ENCODE peak calls at places on chromosomes 4 and X, in ten cellular contexts. D, Z, U, J, B, I, A, H, L and G are unnamed samples.

GRCh38 chrX:40095588-40096394 is 2.0 kb downstream of the BCOR start:
- DNase-seq in D (no peak), Z (peak; percentile 46), U (no peak), J (peak; percentile 71), B (peak; percentile 62), I (peak; percentile 56), A (no peak), H (peak; percentile 23), L (no peak), G (no peak)

GRCh38 chr4:74874785-74875367 is 58.0 kb upstream of the PARM1 start:
- DNase-seq in D (peak; percentile 46), Z (peak; percentile 91), U (peak; percentile 37), J (peak; percentile 51), B (no peak), I (no peak), A (peak; percentile 64), H (no peak), L (peak; percentile 33), G (no peak)

GRCh38 chr4:127781303-127782024 is 658 bp upstream of the HSPA4L start:
- DNase-seq in D (peak; percentile 50), Z (peak; percentile 72), U (no peak), J (no peak), B (peak; percentile 46), I (no peak), A (peak; percentile 28), H (peak; percentile 60), L (peak; percentile 8), G (peak; percentile 88)

GRCh38 chr4:3239998-3240920 is 8.7 kb upstream of the MSANTD1 start:
- DNase-seq in D (no peak), Z (no peak), U (peak; percentile 70), J (no peak), B (no peak), I (no peak), A (no peak), H (no peak), L (no peak), G (no peak)

GRCh38 chr4:30696195-30696594 is 24.0 kb upstream of the PCDH7 start:
- DNase-seq in D (no peak), Z (no peak), U (no peak), J (no peak), B (no peak), I (no peak), A (no peak), H (no peak), L (no peak), G (no peak)

GRCh38 chr4:106676173-106676921 is 307.8 kb upstream of the GIMD1 start:
- DNase-seq in D (no peak), Z (no peak), U (no peak), J (no peak), B (no peak), I (no peak), A (peak; percentile 14), H (no peak), L (no peak), G (no peak)

GRCh38 chr4:139950568-139950967 is 203.4 kb downstream of the MAML3 start:
- DNase-seq in D (no peak), Z (no peak), U (no peak), J (no peak), B (peak; percentile 44), I (no peak), A (peak; percentile 90), H (no peak), L (no peak), G (no peak)

GRCh38 chr4:95180531-95181315 is 368.1 kb downstream of the UNC5C start:
- DNase-seq in D (no peak), Z (no peak), U (no peak), J (peak; percentile 43), B (no peak), I (no peak), A (no peak), H (no peak), L (no peak), G (no peak)

DNA sequence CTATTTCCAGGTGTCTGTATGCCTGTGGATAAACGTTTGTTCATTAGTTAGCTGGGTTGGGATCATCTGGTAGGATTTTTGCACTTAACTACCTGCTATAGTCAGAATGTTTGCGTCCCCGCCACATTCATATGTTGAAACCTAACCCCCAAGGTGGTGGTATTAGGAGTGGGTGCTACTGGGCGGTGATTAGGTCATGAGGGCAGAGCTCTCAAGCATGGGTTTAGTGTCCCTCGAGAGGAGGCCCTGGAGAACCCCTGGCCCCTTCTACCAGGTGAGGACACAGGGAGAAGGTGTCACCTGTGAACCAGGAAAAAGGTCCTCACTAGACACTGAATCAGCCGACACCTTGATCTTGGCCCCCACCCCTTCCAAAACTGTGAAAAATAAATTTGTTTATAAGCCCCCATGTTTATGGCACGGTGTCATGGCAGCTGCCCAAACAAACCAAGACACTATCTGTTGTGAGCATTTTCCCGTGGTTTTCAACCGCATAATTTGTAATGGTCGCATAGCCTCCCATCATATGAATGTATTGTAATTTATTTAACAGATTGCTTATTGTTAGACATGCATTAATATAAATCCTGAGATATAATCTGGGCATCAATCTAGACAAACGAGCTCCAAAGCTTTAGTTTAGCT is 92.7 kb upstream of the TRIM2 start:
- DNase-seq in D (no peak), Z (no peak), U (no peak), J (no peak), B (no peak), I (no peak), A (no peak), H (no peak), L (no peak), G (no peak)
- H3K27me3 ChIP-seq in D (peaks cover 46% of the 10 kb centered on the region), Z (no peaks in the 10 kb centered on the region), U (no peaks in the 10 kb centered on the region), J (no peaks in the 10 kb centered on the region), B (no peaks in the 10 kb centered on the region), I (no peaks in the 10 kb centered on the region), A (no peaks in the 10 kb centered on the region), H (peaks cover 13% of the 10 kb centered on the region), L (no peaks in the 10 kb centered on the region), G (no peaks in the 10 kb centered on the region)

GRCh38 chr4:41535911-41536361 is 2.0 kb upstream of the LIMCH1 start:
- DNase-seq in D (no peak), Z (no peak), U (no peak), J (no peak), B (no peak), I (no peak), A (no peak), H (no peak), L (no peak), G (no peak)

GRCh38 chr4:41538887-41539498 is 1.0 kb downstream of the LIMCH1 start:
- DNase-seq in D (no peak), Z (no peak), U (no peak), J (no peak), B (no peak), I (no peak), A (peak; percentile 50), H (peak; percentile 20), L (no peak), G (no peak)

GRCh38 chr4:41537267-41537890 is 578 bp upstream of the LIMCH1 start:
- DNase-seq in D (no peak), Z (no peak), U (no peak), J (no peak), B (no peak), I (no peak), A (no peak), H (no peak), L (no peak), G (no peak)

GRCh38 chr4:41539711-41540110 is 1.8 kb downstream of the LIMCH1 start:
- DNase-seq in D (no peak), Z (no peak), U (no peak), J (no peak), B (no peak), I (no peak), A (no peak), H (no peak), L (no peak), G (no peak)

DNA sequence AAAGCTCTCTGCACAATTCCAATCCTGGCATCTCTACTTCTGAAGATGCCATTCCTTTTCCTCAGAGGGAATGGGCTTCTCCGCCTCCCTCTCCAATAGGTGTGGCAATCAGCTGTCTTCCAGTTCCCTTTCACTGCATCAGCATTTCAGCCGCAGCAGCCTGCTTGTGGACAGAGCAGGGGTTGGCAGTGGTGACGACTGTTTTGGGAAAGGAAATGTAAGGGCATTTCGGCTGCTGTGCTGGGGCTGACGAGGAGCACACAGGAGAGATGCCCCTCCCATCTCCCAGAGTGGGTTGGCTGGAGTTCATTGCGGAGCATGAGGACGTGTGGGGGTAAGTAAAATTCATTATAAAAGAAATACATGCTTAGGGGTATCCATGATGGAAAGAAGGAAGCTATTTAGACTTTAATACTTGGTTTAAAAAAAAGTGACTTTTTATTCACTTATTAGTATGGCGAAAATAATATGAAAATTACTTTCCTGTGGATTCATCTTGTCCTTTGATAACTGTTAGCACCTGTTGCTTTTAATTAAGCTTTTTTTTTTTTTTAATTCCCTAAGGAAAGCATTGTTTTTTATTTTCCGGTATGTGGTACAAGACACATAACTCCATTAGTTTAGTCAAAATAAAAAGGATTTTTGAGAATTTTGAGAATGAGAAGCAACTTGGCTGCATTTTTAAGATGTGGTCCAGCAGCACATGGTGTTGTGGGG is at the start of gene LIMCH1:
- DNase-seq in D (no peak), Z (no peak), U (no peak), J (peak; percentile 77), B (peak; percentile 49), I (no peak), A (peak; percentile 38), H (peak; percentile 73), L (no peak), G (peak; percentile 75)
- H3K4me1 ChIP-seq in D (no peaks in the 10 kb centered on the region), Z (peaks cover 10% of the 10 kb centered on the region), U (peaks cover 14% of the 10 kb centered on the region), J (peaks cover 8% of the 10 kb centered on the region), B (peaks cover 40% of the 10 kb centered on the region), I (no peaks in the 10 kb centered on the region), A (peaks cover 10% of the 10 kb centered on the region), H (peaks cover 100% of the 10 kb centered on the region), L (no peaks in the 10 kb centered on the region), G (peaks cover 39% of the 10 kb centered on the region)

GRCh38 chrX:17759990-17760389 is 22.7 kb downstream of the SCML1 start:
- DNase-seq in D (no peak), Z (no peak), U (no peak), J (no peak), B (no peak), I (no peak), A (no peak), H (no peak), L (no peak), G (no peak)
- H3K9me3 ChIP-seq in D (no peaks in the 10 kb centered on the region), Z (no peaks in the 10 kb centered on the region), U (no peaks in the 10 kb centered on the region), J (no peaks in the 10 kb centered on the region), B (no peaks in the 10 kb centered on the region), I (no peaks in the 10 kb centered on the region), A (no peaks in the 10 kb centered on the region), H (no peaks in the 10 kb centered on the region), L (no peaks in the 10 kb centered on the region), G (no peaks in the 10 kb centered on the region)

GRCh38 chrX:131057706-131058105 is 440 bp upstream of the ARHGAP36 start:
- DNase-seq in D (no peak), Z (no peak), U (no peak), J (peak; percentile 52), B (no peak), I (no peak), A (no peak), H (no peak), L (no peak), G (no peak)

GRCh38 chrX:131058136-131058868 is at the start of gene ARHGAP36:
- DNase-seq in D (peak; percentile 9), Z (peak; percentile 33), U (no peak), J (peak; percentile 57), B (no peak), I (no peak), A (no peak), H (no peak), L (no peak), G (no peak)

DNA sequence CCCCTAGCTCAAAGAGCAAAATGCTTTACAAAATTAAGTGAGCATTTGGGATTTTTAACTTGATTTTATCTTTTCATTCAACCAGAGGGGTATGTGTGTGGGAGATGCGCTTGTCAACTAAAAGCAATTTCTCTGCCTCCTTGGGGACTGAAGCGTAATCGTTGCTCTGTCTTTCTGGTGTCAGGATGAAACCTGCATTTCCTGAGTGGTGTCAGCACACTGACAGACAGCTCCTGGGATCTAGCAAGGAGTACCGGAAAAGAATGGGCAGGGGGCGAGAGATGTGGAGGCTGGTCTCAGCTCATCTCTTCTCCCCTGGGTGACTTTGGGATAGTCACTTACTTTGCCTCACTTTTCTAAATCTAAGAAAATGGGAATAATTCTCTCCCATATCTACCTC is 5.1 kb upstream of the ARHGAP36 start:
- DNase-seq in D (no peak), Z (no peak), U (no peak), J (no peak), B (no peak), I (no peak), A (no peak), H (no peak), L (no peak), G (no peak)
- H3K27me3 ChIP-seq in D (peaks cover 39% of the 10 kb centered on the region), Z (peaks cover 14% of the 10 kb centered on the region), U (no peaks in the 10 kb centered on the region), J (peaks cover 24% of the 10 kb centered on the region), B (peaks cover 4% of the 10 kb centered on the region), I (no peaks in the 10 kb centered on the region), A (no peaks in the 10 kb centered on the region), H (peaks cover 15% of the 10 kb centered on the region), L (no peaks in the 10 kb centered on the region), G (peaks cover 5% of the 10 kb centered on the region)